ENCODE peak calls at places on chromosomes 11 and 22, in five cellular contexts. H, Y, W, G and P are unnamed samples.

GRCh38 chr22:29145321-29146072 is 60.2 kb upstream of the EMID1 start:
- DNase-seq in Y (no peak), G (no peak), W (no peak), H (no peak), P (no peak)

GRCh38 chr22:44375451-44375850 is 62.7 kb upstream of the SHISAL1 start:
- DNase-seq in W (no peak), G (no peak), H (no peak), Y (no peak), P (no peak)

GRCh38 chr11:1453611-1454386 is 32.8 kb downstream of the MOB2 start:
- DNase-seq in H (no peak), G (no peak), W (peak; percentile 59), Y (no peak), P (no peak)

GRCh38 chr11:61908730-61909622 is 8.4 kb downstream of the RAB3IL1 start:
- DNase-seq in H (no peak), Y (no peak), G (no peak), W (no peak), P (no peak)

GRCh38 chr11:60899021-60899936 is 7.1 kb downstream of the PRPF19 start:
- DNase-seq in Y (no peak), W (peak; percentile 51), H (peak; percentile 61), G (peak; percentile 45), P (peak; percentile 30)

GRCh38 chr11:66999555-66999954 is 23.4 kb upstream of the SYT12 start:
- DNase-seq in Y (no peak), H (no peak), W (no peak), G (no peak), P (no peak)

GRCh38 chr11:134727636-134728035 is 315.6 kb upstream of the B3GAT1 start:
- DNase-seq in Y (no peak), W (no peak), G (no peak), H (no peak), P (no peak)

GRCh38 chr11:2737226-2737590 is 37.4 kb upstream of the KCNQ1OT1 start:
- DNase-seq in H (no peak), G (no peak), Y (no peak), W (no peak), P (no peak)

GRCh38 chr11:2135648-2136201 is 3.5 kb downstream of the IGF2 start:
- DNase-seq in H (no peak), Y (no peak), W (no peak), G (no peak), P (peak; percentile 69)

GRCh38 chr11:13249992-13250391 is 27.6 kb upstream of the BMAL1 start:
- DNase-seq in G (no peak), H (no peak), Y (no peak), W (no peak), P (no peak)

GRCh38 chr11:73156686-73157085 is 14.6 kb upstream of the FCHSD2 start:
- DNase-seq in Y (no peak), H (no peak), W (no peak), G (no peak), P (no peak)

GRCh38 chr11:47412152-47412746 is 3.9 kb downstream of the SLC39A13 start:
- DNase-seq in G (peak; percentile 64), W (peak; percentile 26), Y (peak; percentile 25), H (peak; percentile 33), P (peak; percentile 65)

GRCh38 chr11:48088682-48089050 is 108.3 kb downstream of the PTPRJ start:
- DNase-seq in G (no peak), Y (no peak), H (no peak), W (peak; percentile 72), P (no peak)